ENCODE peak calls at places on chromosomes 11 and 22, in seven cellular contexts. P is Peyer's patch, N is ovary, Y is esophagus squamous epithelium, M is upper lobe of left lung, K is tibial nerve, A is stomach. J is an unnamed sample.
A peak's percentile ranks its signal among the peaks of the same experiment; 100 is the strongest.

GRCh38 chr11:117220999-117221774 is 10.7 kb downstream of the PCSK7 start:
- DNase-seq in P (no peak), N (no peak), Y (no peak), M (no peak), K (no peak), A (no peak), J (no peak)

GRCh38 chr22:38727123-38727522 is 21.4 kb downstream of the GTPBP1 start:
- DNase-seq in P (no peak), N (peak; percentile 30), Y (no peak), M (no peak), K (no peak), A (no peak), J (no peak)

GRCh38 chr22:31085493-31085824 is 4.3 kb downstream of the SMTN start:
- DNase-seq in P (no peak), N (no peak), Y (no peak), M (no peak), K (no peak), A (no peak), J (peak; percentile 35)

GRCh38 chr11:64245797-64246623 is 733 bp downstream of the PPP1R14B start:
- DNase-seq in P (peak; percentile 59), N (peak; percentile 78), Y (no peak), M (peak; percentile 72), K (peak; percentile 58), A (peak; percentile 70), J (peak; percentile 90)

GRCh38 chr22:20430641-20431519 is 6.7 kb downstream of the SCARF2 start:
- DNase-seq in P (peak; percentile 32), N (peak; percentile 55), Y (no peak), M (peak; percentile 92), K (no peak), A (peak; percentile 64), J (no peak)

GRCh38 chr11:34166806-34167740 is 61.6 kb downstream of the NAT10 start:
- DNase-seq in P (no peak), N (no peak), Y (no peak), M (no peak), K (no peak), A (no peak), J (no peak)

GRCh38 chr11:66860449-66860831 is 3.6 kb downstream of the LRFN4 start:
- DNase-seq in P (no peak), N (no peak), Y (no peak), M (peak; percentile 82), K (no peak), A (no peak), J (no peak)

GRCh38 chr11:6258571-6258998 is 1.1 kb upstream of the CCKBR start:
- DNase-seq in P (no peak), N (no peak), Y (no peak), M (no peak), K (no peak), A (peak; percentile 31), J (no peak)

GRCh38 chr11:100925935-100926334 is 203.7 kb downstream of the PGR start:
- DNase-seq in P (no peak), N (no peak), Y (no peak), M (no peak), K (no peak), A (no peak), J (no peak)

GRCh38 chr11:1830500-1831223 is 4.1 kb upstream of the SYT8 start:
- DNase-seq in P (no peak), N (no peak), Y (no peak), M (peak; percentile 87), K (no peak), A (peak; percentile 93), J (no peak)

GRCh38 chr11:1830119-1830499 is 4.7 kb upstream of the SYT8 start:
- DNase-seq in P (no peak), N (no peak), Y (no peak), M (peak; percentile 59), K (no peak), A (no peak), J (no peak)

GRCh38 chr11:1828542-1828941 is 6.2 kb upstream of the SYT8 start:
- DNase-seq in P (no peak), N (no peak), Y (no peak), M (no peak), K (no peak), A (no peak), J (peak; percentile 84)

GRCh38 chr11:1827931-1828330 is 6.9 kb upstream of the SYT8 start:
- DNase-seq in P (no peak), N (no peak), Y (no peak), M (peak; percentile 46), K (no peak), A (no peak), J (no peak)

GRCh38 chr11:1829039-1829820 is 5.6 kb upstream of the SYT8 start:
- DNase-seq in P (no peak), N (no peak), Y (no peak), M (no peak), K (no peak), A (no peak), J (no peak)
- TF ChIP-seq POLR2A in P (no peak), N (no peak), Y (no peak), M (no peak), K (no peak), A (no peak), J (no peak)

GRCh38 chr11:86218125-86219081 is 26.1 kb upstream of the EED start:
- DNase-seq in P (peak; percentile 41), N (peak; percentile 77), Y (no peak), M (no peak), K (peak; percentile 30), A (peak; percentile 64), J (peak; percentile 61)
- H3K4me3 ChIP-seq in P (no peak overlapping the region), N (no peak overlapping the region), Y (peak overlapping the region; percentile 50), M (peak overlapping the region; percentile 25), K (peak overlapping the region; percentile 28), A (peak overlapping the region; percentile 6), J (no peak overlapping the region)

DNA sequence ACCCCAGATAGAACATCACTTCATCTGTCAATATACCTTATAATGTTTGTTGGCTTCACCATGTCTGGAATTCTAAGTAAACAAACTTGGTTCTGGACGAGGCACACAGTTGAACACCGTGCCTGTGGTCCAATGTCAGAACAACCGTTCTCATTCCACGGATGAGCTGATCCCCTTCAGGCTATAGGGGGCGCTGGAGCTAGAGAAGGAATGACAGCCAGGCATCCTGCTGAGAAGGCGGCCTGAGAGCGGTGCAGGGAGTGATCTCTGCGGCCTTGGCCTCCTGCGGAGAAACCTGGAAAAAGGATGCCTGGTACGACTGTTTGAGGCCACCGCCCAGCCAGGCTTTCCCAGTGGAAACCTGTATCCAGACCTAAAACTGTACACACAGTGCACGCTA is 48.7 kb downstream of the FDX1 start:
- DNase-seq in P (no peak), N (no peak), Y (no peak), M (no peak), K (no peak), A (no peak), J (no peak)
- TF ChIP-seq CTCF in P (no peak), N (no peak), Y (no peak), M (no peak), K (no peak), A (no peak), J (no peak)

DNA sequence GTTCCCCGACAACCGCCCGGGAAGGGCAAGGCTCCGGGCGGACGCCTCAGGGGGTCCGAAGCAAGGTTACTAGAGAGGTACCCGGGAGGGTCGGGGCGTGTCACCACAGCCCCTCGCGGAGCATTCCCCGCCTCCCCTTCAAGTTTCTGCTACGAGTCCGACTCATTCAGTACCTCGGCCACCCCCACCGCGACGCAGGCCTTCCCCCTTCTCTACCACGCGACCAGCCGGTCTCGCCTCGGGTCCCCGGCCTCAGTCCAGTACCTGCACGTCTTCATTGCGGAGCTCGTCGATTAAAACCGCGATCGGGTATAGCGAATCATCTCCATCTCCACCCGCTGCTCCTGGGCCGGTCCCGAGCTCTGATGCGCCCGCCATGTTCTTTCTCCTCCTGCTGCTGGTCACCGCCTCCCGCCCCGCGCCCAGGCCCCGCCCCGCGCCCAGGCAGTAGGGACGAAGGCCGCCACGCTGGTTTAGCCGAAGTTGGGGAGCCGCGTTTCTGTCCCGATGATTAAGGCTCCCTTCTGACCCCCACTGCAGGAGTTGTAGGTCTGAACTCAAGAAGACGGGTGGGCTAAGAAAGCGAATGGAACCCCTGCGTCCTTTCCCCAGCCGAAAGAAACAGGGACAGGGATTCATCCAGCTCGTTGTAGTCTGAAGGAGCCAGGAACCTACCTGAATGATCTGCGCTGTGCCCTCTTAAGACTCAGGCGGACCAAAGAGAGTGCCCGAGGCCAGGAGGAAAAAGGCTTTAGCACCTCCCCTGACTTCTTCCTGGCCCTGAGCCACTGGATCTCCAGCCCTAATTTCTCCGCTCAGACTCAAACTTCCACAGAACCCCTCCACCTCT is at the start of gene PPP2R1B:
- DNase-seq in P (peak; percentile 73), N (peak; percentile 83), Y (peak; percentile 44), M (peak; percentile 93), K (peak; percentile 57), A (peak; percentile 77), J (peak; percentile 69)
- TF ChIP-seq POLR2A in P (peak; percentile 60), N (peak; percentile 55), Y (peak; percentile 9), M (peak; percentile 68), K (peak; percentile 45), A (no peak), J (no peak)

DNA sequence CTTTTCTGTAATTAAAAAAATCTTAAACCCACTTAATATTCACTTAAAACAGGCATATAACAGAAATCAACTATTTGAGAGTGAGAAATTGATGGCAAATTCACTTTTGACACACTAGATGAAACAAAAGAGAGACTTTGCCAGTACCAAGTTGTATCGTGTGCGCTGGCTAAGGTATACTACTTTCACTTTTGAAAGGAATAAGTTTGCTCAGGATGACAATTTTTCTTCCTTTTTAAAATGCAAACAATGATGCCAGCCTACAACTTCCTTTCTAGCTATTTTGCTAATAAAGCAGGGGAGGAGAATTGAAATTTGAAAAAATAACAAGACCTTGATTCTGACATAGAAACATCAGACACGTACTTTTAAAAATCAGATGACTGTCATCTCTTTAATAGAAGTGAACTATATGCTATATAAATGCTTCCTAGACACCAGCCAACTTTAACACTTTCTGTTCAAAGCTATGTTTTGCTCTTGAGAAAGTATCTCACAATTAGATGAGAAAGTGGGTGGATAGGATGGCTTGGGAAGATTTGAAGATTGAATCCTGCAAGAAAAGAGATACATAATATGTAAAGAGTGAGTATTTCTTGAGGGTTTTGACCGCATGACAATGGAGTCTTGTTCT is 41.6 kb upstream of the BLID start:
- DNase-seq in P (no peak), N (no peak), Y (no peak), M (no peak), K (no peak), A (no peak), J (no peak)
- H3K4me3 ChIP-seq in P (no peak overlapping the region), N (peak overlapping the region; percentile 43), Y (peak overlapping the region; percentile 59), M (peak overlapping the region; percentile 33), K (peak overlapping the region; percentile 48), A (peak overlapping the region; percentile 23), J (no peak overlapping the region)

J was measured in lower leg skin.